ENCODE peak calls at places on chromosomes 1 and 21, in five cellular contexts. Z is colonic mucosa, R is astrocyte of the spinal cord, L is progenitor cell of endocrine pancreas, H is cardiac fibroblast. O is an unnamed sample.

GRCh38 chr1:187275346-187275745 is 446.6 kb downstream of the PLA2G4A start:
- DNase-seq in Z (no peak), R (no peak), L (no peak), H (no peak), O (no peak)

GRCh38 chr21:33729631-33730030 is 87.3 kb downstream of the ITSN1 start:
- DNase-seq in Z (no peak), R (no peak), L (no peak), H (no peak), O (no peak)

GRCh38 chr1:214970016-214970415 is 112.5 kb upstream of the KCNK2 start:
- DNase-seq in Z (no peak), R (no peak), L (no peak), H (no peak), O (no peak)

GRCh38 chr21:37628362-37628761 is 261.8 kb downstream of the DYRK1A start:
- DNase-seq in Z (no peak), R (no peak), L (no peak), H (no peak), O (no peak)

GRCh38 chr1:18886003-18886335 is 16.4 kb downstream of the ALDH4A1 start:
- DNase-seq in Z (no peak), R (peak), L (no peak), H (no peak), O (no peak)

GRCh38 chr1:56249244-56249643 is 330.1 kb downstream of the PLPP3 start:
- DNase-seq in Z (no peak), R (no peak), L (no peak), H (no peak), O (no peak)

GRCh38 chr1:238589843-238590435 is 699.2 kb upstream of the ZP4 start:
- DNase-seq in Z (no peak), R (peak), L (no peak), H (peak), O (no peak)

GRCh38 chr1:18823438-18823837 is 36.0 kb downstream of the TAS1R2 start:
- DNase-seq in Z (no peak), R (no peak), L (no peak), H (no peak), O (no peak)

GRCh38 chr1:29186252-29186651 is 4.6 kb upstream of the SRSF4 start:
- DNase-seq in Z (no peak), R (no peak), L (no peak), H (no peak), O (no peak)

GRCh38 chr1:151924691-151925587 is 15.6 kb upstream of the THEM4 start:
- DNase-seq in Z (no peak), R (no peak), L (no peak), H (no peak), O (no peak)

GRCh38 chr1:70044832-70045231 is 160.5 kb downstream of the LRRC40 start:
- DNase-seq in Z (no peak), R (peak), L (no peak), H (peak), O (no peak)

GRCh38 chr1:14362331-14362730 is 236.2 kb upstream of the KAZN start:
- DNase-seq in Z (no peak), R (no peak), L (no peak), H (peak), O (no peak)

GRCh38 chr1:232678185-232678886 is 48.4 kb upstream of the SIPA1L2 start:
- DNase-seq in Z (peak), R (no peak), L (no peak), H (no peak), O (no peak)

GRCh38 chr1:64235133-64235532 is 31.7 kb downstream of the UBE2U start:
- DNase-seq in Z (no peak), R (no peak), L (no peak), H (peak), O (no peak)

GRCh38 chr1:226428348-226429050 is 20.6 kb upstream of the PARP1 start:
- DNase-seq in Z (no peak), R (no peak), L (no peak), H (no peak), O (no peak)

DNA sequence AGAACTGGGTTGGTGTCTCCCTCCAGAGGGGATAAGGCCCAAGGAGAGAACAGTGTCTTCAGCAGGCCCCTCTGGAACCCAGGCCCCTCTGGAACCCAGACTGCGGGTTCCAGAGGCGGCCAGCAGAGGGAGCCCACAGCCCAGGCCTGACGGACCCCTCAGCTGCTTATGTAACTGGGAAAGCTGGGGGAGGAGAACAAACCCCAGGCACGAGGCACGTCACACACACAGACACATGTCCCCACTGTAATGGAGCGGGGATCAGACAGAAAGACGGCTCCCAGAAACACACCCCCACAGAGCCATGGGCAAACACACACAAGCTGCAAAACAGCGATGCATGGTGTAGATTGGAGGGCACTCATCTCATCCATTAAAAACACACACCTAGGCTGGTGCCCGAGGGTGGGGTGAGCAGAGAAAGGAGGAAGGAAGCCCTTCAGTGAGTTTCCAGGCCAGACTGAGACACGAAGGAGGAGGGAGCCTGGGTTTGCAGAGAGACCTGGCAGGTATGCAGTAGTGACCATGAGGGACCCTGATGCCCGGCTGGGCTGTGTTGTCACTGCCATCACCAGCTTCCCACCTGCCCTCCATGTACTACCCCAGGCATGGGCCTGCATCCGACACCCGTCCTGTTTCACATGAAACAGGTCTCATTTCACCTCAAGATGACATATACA is 2.8 kb upstream of the IGSF8 start:
- DNase-seq in Z (peak), R (peak), L (peak), H (peak), O (peak)
- TF ChIP-seq CTCF in Z (peak), R (peak), L (peak), H (peak), O (peak)

GRCh38 chr1:181918893-181919728 is 142.4 kb downstream of the ZNF648 start:
- DNase-seq in Z (no peak), R (no peak), L (no peak), H (no peak), O (no peak)

DNA sequence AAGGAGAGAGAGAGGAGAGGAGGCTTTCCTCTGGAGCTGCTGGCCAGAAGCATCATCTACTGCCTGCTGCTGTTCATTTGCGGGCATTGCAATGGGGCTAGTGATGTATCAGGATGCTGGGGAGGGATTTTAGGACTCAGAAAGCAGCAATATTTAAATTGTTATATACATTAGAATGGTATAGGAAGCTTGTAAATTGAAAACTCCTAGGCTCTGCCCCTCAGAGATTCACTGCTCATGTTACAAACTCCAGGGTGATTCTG is 141.9 kb downstream of the ZNF648 start:
- DNase-seq in Z (no peak), R (no peak), L (no peak), H (no peak), O (no peak)
- TF ChIP-seq CTCF in Z (no peak), R (no peak), L (peak), H (no peak), O (no peak)

GRCh38 chr1:230316864-230317745 is 109.0 kb downstream of the PGBD5 start:
- DNase-seq in Z (no peak), R (no peak), L (no peak), H (no peak), O (no peak)

GRCh38 chr1:230317823-230318819 is 108.0 kb downstream of the PGBD5 start:
- DNase-seq in Z (peak), R (no peak), L (no peak), H (no peak), O (peak)

GRCh38 chr1:230320804-230321203 is 105.3 kb downstream of the PGBD5 start:
- DNase-seq in Z (no peak), R (no peak), L (no peak), H (no peak), O (no peak)

GRCh38 chr1:230321341-230321740 is 104.8 kb downstream of the PGBD5 start:
- DNase-seq in Z (no peak), R (no peak), L (no peak), H (no peak), O (no peak)

GRCh38 chr1:230319014-230319747 is 107.0 kb downstream of the PGBD5 start:
- DNase-seq in Z (no peak), R (no peak), L (no peak), H (no peak), O (no peak)
- TF ChIP-seq CTCF in Z (no peak), R (no peak), L (no peak), H (no peak), O (no peak)

GRCh38 chr1:37558411-37558810 is 1.7 kb downstream of the DNALI1 start:
- DNase-seq in Z (no peak), R (no peak), L (no peak), H (no peak), O (no peak)

GRCh38 chr1:37559080-37559479 is 2.3 kb downstream of the DNALI1 start:
- DNase-seq in Z (no peak), R (no peak), L (no peak), H (no peak), O (no peak)

GRCh38 chr1:37561096-37561793 is 4.5 kb downstream of the DNALI1 start:
- DNase-seq in Z (no peak), R (no peak), L (no peak), H (no peak), O (no peak)

GRCh38 chr1:37562984-37563383 is 6.2 kb downstream of the DNALI1 start:
- DNase-seq in Z (no peak), R (no peak), L (no peak), H (no peak), O (no peak)

GRCh38 chr1:37561794-37562132 is 5.0 kb downstream of the DNALI1 start:
- DNase-seq in Z (peak), R (no peak), L (no peak), H (peak), O (peak)
- TF ChIP-seq CTCF in Z (peak), R (peak), L (peak), H (peak), O (peak)

GRCh38 chr1:83964153-83964552 is 34.8 kb downstream of the TTLL7 start:
- DNase-seq in Z (no peak), R (no peak), L (no peak), H (peak), O (no peak)

GRCh38 chr1:83961571-83962295 is 37.2 kb downstream of the TTLL7 start:
- DNase-seq in Z (no peak), R (no peak), L (no peak), H (peak), O (peak)

GRCh38 chr1:83960669-83961277 is 38.2 kb downstream of the TTLL7 start:
- DNase-seq in Z (no peak), R (no peak), L (no peak), H (no peak), O (peak)

GRCh38 chr1:83958704-83959103 is 40.2 kb downstream of the TTLL7 start:
- DNase-seq in Z (no peak), R (no peak), L (no peak), H (no peak), O (no peak)

GRCh38 chr1:83959824-83960441 is 39.0 kb downstream of the TTLL7 start:
- DNase-seq in Z (no peak), R (peak), L (no peak), H (peak), O (no peak)
- TF ChIP-seq CTCF in Z (no peak), R (no peak), L (no peak), H (no peak), O (no peak)

DNA sequence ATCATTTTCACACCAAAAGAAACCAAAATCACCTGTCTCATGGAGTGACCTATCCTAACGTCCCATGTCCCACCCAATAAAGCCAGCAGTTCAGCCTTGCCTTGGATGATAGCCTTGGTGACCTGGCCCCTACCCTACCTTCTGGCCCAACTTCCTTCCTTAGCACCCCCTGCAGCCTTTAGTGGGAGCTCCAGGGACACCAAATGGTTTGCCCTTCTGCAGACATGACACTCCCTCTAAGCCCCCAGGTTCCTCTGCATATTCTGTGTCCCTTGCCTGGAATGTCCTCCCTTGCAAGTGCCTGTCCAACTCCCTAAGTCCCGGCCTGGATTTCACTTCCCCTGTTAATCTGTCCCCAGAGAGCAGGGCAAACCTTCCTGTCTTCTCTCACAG is 2.2 kb downstream of the SLFNL1 start:
- DNase-seq in Z (no peak), R (no peak), L (no peak), H (no peak), O (no peak)
- TF ChIP-seq CTCF in Z (no peak), R (no peak), L (no peak), H (no peak), O (no peak)

DNA sequence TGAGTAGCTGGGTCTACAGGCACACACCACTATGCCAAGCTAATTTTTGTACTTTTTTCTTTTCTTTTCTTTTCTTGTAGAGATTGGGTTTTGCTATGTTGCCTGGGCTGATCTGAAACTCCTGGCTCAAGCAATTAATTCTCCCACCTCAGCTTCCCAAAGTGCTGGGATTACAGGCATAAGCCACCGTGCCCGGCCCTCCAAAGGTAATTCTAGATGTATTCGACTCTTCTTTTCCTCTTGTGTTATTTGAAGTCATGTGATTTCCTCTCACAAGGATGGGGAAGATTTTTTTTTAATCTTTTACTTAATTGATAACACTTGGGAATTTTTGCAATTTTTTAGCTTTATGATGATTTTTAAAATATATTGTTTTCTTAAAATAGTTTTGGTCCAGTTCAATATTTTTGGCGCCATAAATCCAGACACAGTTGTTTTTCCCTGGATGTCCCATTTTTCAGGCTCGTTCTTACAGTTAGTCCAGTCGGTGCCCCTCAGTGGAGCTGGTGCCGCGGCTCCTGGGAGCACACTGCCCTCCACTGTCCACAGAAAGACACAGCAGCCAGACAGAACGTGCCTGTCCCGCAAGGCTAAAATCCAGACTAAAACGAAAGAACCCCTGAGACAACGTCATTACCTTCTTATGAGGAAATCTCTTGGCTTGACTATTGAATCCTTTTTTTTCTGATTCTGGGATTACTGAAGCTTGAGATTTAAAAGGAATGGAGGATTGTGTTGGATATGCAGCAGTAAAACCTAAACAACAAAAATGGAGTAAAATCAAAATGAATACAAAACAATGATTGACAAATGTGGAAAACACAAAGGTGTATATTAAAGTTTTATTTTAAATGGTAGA is 22.4 kb downstream of the STPG1 start:
- DNase-seq in Z (peak), R (peak), L (peak), H (peak), O (peak)
- TF ChIP-seq CTCF in Z (peak), R (peak), L (peak), H (peak), O (peak)